ENCODE peak calls at places on chromosome 18, in six cellular contexts. N is left lung, Q is IMR-90, E is GM12865, G is adrenal gland, M is GM23338. F is an unnamed sample.

GRCh38 chr18:35024965-35025364 is 16.2 kb upstream of the MAPRE2 start:
- DNase-seq in N (no peak), Q (peak), E (no peak), G (peak), M (no peak), F (peak)

GRCh38 chr18:24595556-24595955 is 135.1 kb downstream of the HRH4 start:
- DNase-seq in N (no peak), Q (no peak), E (no peak), G (peak), M (no peak), F (no peak)

GRCh38 chr18:51525453-51526225 is 328.2 kb upstream of the MEX3C start:
- DNase-seq in N (no peak), Q (no peak), E (no peak), G (no peak), M (no peak), F (no peak)

GRCh38 chr18:78611201-78611800 is 368.3 kb upstream of the SALL3 start:
- DNase-seq in N (no peak), Q (no peak), E (no peak), G (no peak), M (no peak), F (no peak)

GRCh38 chr18:49639643-49640361 is 77.9 kb downstream of the LIPG start:
- DNase-seq in N (no peak), Q (no peak), E (no peak), G (no peak), M (no peak), F (peak)

GRCh38 chr18:44715245-44715644 is 34.6 kb downstream of the SETBP1 start:
- DNase-seq in N (no peak), Q (no peak), E (no peak), G (no peak), M (no peak), F (peak)

GRCh38 chr18:33665630-33666029 is 87.6 kb downstream of the ASXL3 start:
- DNase-seq in N (no peak), Q (no peak), E (no peak), G (no peak), M (no peak), F (no peak)

GRCh38 chr18:77405096-77405495 is 155.4 kb downstream of the GALR1 start:
- DNase-seq in N (no peak), Q (no peak), E (no peak), G (no peak), M (no peak), F (no peak)

GRCh38 chr18:3111523-3112240 is 98.7 kb upstream of the LPIN2 start:
- DNase-seq in N (no peak), Q (no peak), E (no peak), G (no peak), M (no peak), F (no peak)

GRCh38 chr18:49582579-49582978 is 20.7 kb downstream of the LIPG start:
- DNase-seq in N (no peak), Q (peak), E (no peak), G (no peak), M (no peak), F (peak)

GRCh38 chr18:39962546-39962945 is 1992.5 kb upstream of the PIK3C3 start:
- DNase-seq in N (no peak), Q (no peak), E (no peak), G (no peak), M (no peak), F (peak)

GRCh38 chr18:8890957-8891464 is 185.7 kb downstream of the MTCL1 start:
- DNase-seq in N (no peak), Q (peak), E (no peak), G (peak), M (peak), F (peak)

GRCh38 chr18:62809900-62810299 is 94.6 kb downstream of the PHLPP1 start:
- DNase-seq in N (no peak), Q (peak), E (no peak), G (no peak), M (no peak), F (no peak)

GRCh38 chr18:44759925-44760342 is 79.2 kb downstream of the SETBP1 start:
- DNase-seq in N (no peak), Q (no peak), E (peak), G (no peak), M (no peak), F (no peak)

GRCh38 chr18:32446780-32447179 is 23.9 kb downstream of the GAREM1 start:
- DNase-seq in N (no peak), Q (no peak), E (no peak), G (no peak), M (no peak), F (no peak)

GRCh38 chr18:77733292-77733903 is 483.8 kb downstream of the GALR1 start:
- DNase-seq in N (no peak), Q (no peak), E (no peak), G (no peak), M (peak), F (no peak)

GRCh38 chr18:75351409-75351808 is 76.1 kb downstream of the SMIM21 start:
- DNase-seq in N (no peak), Q (no peak), E (no peak), G (no peak), M (no peak), F (no peak)

GRCh38 chr18:3468833-3469232 is 18.9 kb downstream of the TGIF1 start:
- DNase-seq in N (no peak), Q (no peak), E (no peak), G (no peak), M (no peak), F (no peak)

GRCh38 chr18:11005528-11005927 is 143.8 kb downstream of the PIEZO2 start:
- DNase-seq in N (no peak), Q (peak), E (peak), G (peak), M (no peak), F (peak)

GRCh38 chr18:8991131-8991530 is 111.4 kb upstream of the NDUFV2 start:
- DNase-seq in N (no peak), Q (no peak), E (no peak), G (no peak), M (no peak), F (no peak)

GRCh38 chr18:63844254-63844653 is 43.3 kb upstream of the SERPINB2 start:
- DNase-seq in N (no peak), Q (peak), E (peak), G (no peak), M (peak), F (peak)

GRCh38 chr18:79404567-79404910 is 8.8 kb downstream of the NFATC1 start:
- DNase-seq in N (peak), Q (no peak), E (no peak), G (no peak), M (no peak), F (no peak)

GRCh38 chr18:55322176-55322735 is 265.7 kb downstream of the TCF4 start:
- DNase-seq in N (peak), Q (peak), E (peak), G (peak), M (peak), F (peak)

GRCh38 chr18:3722662-3723433 is 272.9 kb downstream of the TGIF1 start:
- DNase-seq in N (no peak), Q (peak), E (no peak), G (no peak), M (no peak), F (no peak)

GRCh38 chr18:75100832-75101630 is 107.9 kb downstream of the PTGR3 start:
- DNase-seq in N (no peak), Q (no peak), E (no peak), G (no peak), M (no peak), F (no peak)

GRCh38 chr18:44536041-44536440 is 144.6 kb upstream of the SETBP1 start:
- DNase-seq in N (no peak), Q (peak), E (no peak), G (no peak), M (no peak), F (peak)

GRCh38 chr18:55381277-55381676 is 206.7 kb downstream of the TCF4 start:
- DNase-seq in N (no peak), Q (peak), E (no peak), G (no peak), M (no peak), F (no peak)

GRCh38 chr18:68417826-68418225 is 297.1 kb downstream of the TMX3 start:
- DNase-seq in N (no peak), Q (peak), E (no peak), G (no peak), M (no peak), F (peak)

GRCh38 chr18:53745228-53745967 is 479.1 kb downstream of the MBD2 start:
- DNase-seq in N (no peak), Q (no peak), E (no peak), G (no peak), M (no peak), F (peak)

GRCh38 chr18:62486290-62486964 is 36.4 kb upstream of the ZCCHC2 start:
- DNase-seq in N (no peak), Q (peak), E (peak), G (no peak), M (no peak), F (peak)

GRCh38 chr18:46013484-46014189 is 46.5 kb upstream of the EPG5 start:
- DNase-seq in N (no peak), Q (no peak), E (peak), G (no peak), M (no peak), F (no peak)

GRCh38 chr18:62434798-62435197 is 88.0 kb upstream of the ZCCHC2 start:
- DNase-seq in N (no peak), Q (no peak), E (no peak), G (no peak), M (no peak), F (no peak)

DNA sequence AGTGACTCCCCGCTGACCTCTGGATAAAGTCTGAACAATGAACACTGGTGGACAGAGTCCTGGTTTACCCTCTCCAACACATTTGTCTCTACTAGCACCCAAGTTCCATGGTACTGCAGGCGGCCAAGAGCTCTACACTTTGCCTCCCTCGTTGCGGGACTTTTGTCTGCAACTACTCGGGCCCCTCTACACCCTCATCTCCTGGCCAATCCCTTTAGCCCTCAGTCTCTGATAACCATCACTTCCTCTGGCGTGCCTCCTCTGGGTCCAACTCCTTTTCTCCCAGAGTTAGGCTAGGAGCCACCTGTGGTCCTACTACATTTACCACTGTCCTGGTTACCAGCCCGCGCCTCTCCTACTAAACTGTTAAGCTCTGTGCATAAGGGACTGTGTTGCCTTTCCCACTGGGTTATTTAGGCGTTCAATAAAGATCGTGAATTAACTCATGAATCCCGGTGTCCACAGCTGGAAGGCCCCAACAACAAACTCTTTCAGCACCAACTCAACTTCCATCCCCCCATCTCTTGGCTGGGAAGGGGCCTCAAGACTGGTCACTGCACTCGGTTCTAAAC is 757 bp downstream of the HDHD2 start:
- DNase-seq in N (no peak), Q (peak), E (no peak), G (no peak), M (peak), F (peak)
- H3K4me3 ChIP-seq in N (peak), Q (peak), E (peak), G (peak), M (peak), F (peak)

GRCh38 chr18:7174359-7175107 is 56.4 kb upstream of the LRRC30 start:
- DNase-seq in N (no peak), Q (no peak), E (no peak), G (peak), M (peak), F (peak)
- TF ChIP-seq CTCF in N (no peak), Q (peak), E (no peak), G (no peak), M (peak), F (peak)

DNA sequence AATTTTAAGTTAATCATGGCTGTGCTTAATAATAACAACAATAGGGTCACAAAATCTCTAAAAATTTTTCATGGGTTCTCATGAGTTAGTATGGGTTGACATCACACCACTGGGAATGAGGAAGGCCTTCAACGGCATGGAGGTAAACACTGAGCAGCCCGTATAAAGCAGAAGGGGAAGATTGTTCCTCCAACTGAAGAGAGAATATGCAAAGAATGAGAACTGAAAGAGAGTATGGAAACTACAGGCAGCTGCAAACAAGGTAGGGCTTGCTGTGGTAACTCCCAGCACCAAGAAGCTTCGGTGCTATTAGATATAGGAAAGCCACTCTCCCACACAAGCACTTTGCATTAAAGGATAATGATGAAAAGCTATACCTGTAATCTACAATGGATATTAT is 1242.3 kb upstream of the CELF4 start:
- DNase-seq in N (no peak), Q (no peak), E (no peak), G (no peak), M (no peak), F (no peak)
- H3K4me3 ChIP-seq in N (no peak), Q (no peak), E (no peak), G (no peak), M (no peak), F (no peak)

DNA sequence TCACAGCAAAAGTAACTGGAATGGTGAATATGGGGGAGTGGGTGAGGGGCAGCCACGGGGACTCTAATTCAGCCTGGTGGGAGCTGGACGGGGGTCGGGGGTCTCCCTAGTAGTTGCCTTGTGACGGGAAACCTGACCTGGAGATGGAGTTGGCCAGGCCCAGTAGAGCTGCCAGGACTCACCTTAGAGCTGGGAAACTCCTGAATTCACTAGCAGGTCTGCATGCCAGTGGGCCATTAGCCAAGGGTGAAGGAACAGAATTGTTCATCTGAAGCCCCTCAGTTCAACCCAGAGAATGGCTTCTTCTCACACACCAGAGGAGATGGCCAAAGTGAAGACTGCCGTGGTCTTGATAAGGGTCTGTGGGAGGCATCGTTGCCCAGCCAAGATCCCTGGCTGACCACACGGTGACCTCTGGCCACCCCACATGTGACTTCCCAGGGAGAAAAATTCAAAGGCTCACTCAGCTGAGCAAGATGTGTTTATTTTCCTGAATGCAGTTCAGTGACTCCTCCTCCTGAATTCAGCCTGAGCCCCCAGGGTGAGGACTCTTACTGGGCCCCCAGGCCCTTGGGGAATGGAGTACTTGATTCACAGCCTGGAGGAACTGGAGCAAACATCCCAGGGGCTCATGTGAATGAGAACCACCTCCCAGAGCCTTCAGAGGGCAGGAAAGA is 25.1 kb downstream of the MOCOS start:
- DNase-seq in N (no peak), Q (peak), E (no peak), G (no peak), M (no peak), F (no peak)
- TF ChIP-seq CTCF in N (no peak), Q (peak), E (no peak), G (no peak), M (no peak), F (no peak)

GRCh38 chr18:73774836-73775509 is 372.7 kb downstream of the FBXO15 start:
- DNase-seq in N (peak), Q (no peak), E (no peak), G (no peak), M (peak), F (peak)
- H3K4me3 ChIP-seq in N (no peak), Q (no peak), E (no peak), G (no peak), M (no peak), F (no peak)

GRCh38 chr18:56709463-56709862 is 58.3 kb downstream of the WDR7 start:
- DNase-seq in N (no peak), Q (peak), E (peak), G (peak), M (peak), F (peak)
- TF ChIP-seq CTCF in N (no peak), Q (peak), E (peak), G (no peak), M (peak), F (peak)

GRCh38 chr18:58580623-58581022 is 48.3 kb downstream of the ALPK2 start:
- DNase-seq in N (no peak), Q (peak), E (no peak), G (no peak), M (peak), F (no peak)

GRCh38 chr18:58579561-58580047 is 49.3 kb downstream of the ALPK2 start:
- DNase-seq in N (no peak), Q (peak), E (no peak), G (no peak), M (no peak), F (no peak)

GRCh38 chr18:58581265-58581664 is 47.6 kb downstream of the ALPK2 start:
- DNase-seq in N (no peak), Q (peak), E (no peak), G (no peak), M (peak), F (peak)

GRCh38 chr18:58578835-58579560 is 49.9 kb downstream of the ALPK2 start:
- DNase-seq in N (no peak), Q (peak), E (no peak), G (no peak), M (no peak), F (peak)

GRCh38 chr18:58580078-58580477 is 48.8 kb downstream of the ALPK2 start:
- DNase-seq in N (no peak), Q (peak), E (no peak), G (no peak), M (no peak), F (no peak)
- H3K4me3 ChIP-seq in N (no peak), Q (peak), E (no peak), G (no peak), M (no peak), F (no peak)

DNA sequence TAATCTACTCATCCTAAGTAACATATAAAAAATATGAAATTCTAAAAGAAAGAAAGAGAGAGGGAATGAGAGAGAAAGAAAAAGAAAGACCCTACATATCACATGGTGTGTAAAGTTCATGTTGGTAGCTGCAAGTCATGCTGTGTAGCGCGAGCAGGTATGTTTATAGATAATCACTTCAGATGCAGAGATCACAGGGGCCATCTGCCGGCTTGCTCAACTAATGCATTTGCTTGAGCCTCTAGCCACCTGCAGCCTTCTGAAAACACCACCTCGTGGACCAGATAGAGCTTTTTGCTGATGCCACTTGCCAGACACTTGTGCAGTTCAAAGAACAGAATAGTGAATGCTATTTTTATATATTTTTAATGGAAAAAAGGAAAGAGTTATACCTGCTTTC is 37.6 kb downstream of the CDH7 start:
- DNase-seq in N (no peak), Q (no peak), E (no peak), G (peak), M (no peak), F (peak)
- TF ChIP-seq CTCF in N (no peak), Q (no peak), E (no peak), G (peak), M (no peak), F (peak)

GRCh38 chr18:70287731-70288130 is 1.1 kb upstream of the SOCS6 start:
- DNase-seq in N (no peak), Q (no peak), E (no peak), G (no peak), M (no peak), F (no peak)

GRCh38 chr18:70290482-70291294 is 1.8 kb downstream of the SOCS6 start:
- DNase-seq in N (no peak), Q (no peak), E (no peak), G (no peak), M (no peak), F (no peak)

GRCh38 chr18:70288851-70289328 is at the start of gene SOCS6:
- DNase-seq in N (peak), Q (peak), E (peak), G (peak), M (peak), F (peak)

GRCh38 chr18:70289351-70290330 is 796 bp downstream of the SOCS6 start:
- DNase-seq in N (peak), Q (peak), E (peak), G (peak), M (peak), F (peak)

DNA sequence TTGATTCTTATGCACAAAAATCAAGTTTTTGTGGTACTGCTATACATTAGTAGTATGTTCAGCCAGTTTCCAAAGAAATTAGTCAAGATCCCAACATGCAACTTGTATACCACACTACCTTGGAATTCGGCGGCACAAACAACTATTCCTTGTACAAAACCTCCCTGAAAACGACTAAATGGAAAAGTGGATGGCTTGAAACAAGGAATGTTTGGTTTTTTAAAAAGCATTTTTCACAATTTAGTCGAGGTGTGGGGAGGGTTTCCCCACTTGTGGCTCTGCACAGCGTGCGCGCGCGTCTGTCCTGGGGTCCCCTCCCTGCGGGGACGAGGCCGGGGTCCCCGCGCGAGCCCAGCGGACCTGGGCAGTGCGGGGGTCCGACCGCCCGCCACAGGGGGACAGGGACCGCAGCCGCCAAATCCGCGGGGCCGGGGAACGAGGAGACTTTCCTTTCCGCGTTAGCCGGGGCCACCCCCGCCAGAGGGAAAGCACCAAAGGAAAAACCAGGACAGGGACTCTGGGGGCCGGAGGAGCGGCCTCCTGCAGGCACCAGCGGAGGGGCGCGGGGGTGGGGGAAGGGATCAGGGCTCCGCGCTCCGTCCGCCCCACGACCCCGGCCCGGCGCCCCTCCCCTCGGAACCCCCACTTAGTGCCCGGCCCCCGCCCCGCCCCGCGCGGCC is 534 bp upstream of the SOCS6 start:
- DNase-seq in N (peak), Q (peak), E (no peak), G (peak), M (peak), F (no peak)
- H3K4me3 ChIP-seq in N (peak), Q (peak), E (peak), G (peak), M (peak), F (peak)

GRCh38 chr18:25915907-25916306 is 174.5 kb downstream of the SS18 start:
- DNase-seq in N (no peak), Q (no peak), E (no peak), G (no peak), M (peak), F (no peak)

GRCh38 chr18:25927830-25928229 is 162.6 kb downstream of the SS18 start:
- DNase-seq in N (no peak), Q (no peak), E (peak), G (no peak), M (no peak), F (no peak)

GRCh38 chr18:25923193-25923592 is 167.2 kb downstream of the SS18 start:
- DNase-seq in N (no peak), Q (no peak), E (no peak), G (no peak), M (no peak), F (no peak)

GRCh38 chr18:25921677-25922421 is 168.6 kb downstream of the SS18 start:
- DNase-seq in N (no peak), Q (peak), E (peak), G (peak), M (peak), F (peak)
- TF ChIP-seq CTCF in N (peak), Q (peak), E (peak), G (peak), M (peak), F (peak)